ENCODE peak calls at places on chromosomes 2 and 18, in eight cellular contexts. W is NAMALWA; M is psoas muscle; X is NK-92 treated with Interleukin-12 subunit alpha and Interleukin-12 subunit beta, amount 100 ng/mL, for 24 hours; Z is NCI-H1092 treated with DMSO at 0.1 percent for 48 hours; V is stimulated activated CD4-positive, alpha-beta T cell treated with anti-CD3 and anti-CD28 coated beads, Interleukin-12 subunit alpha, Interleukin-12 subunit beta, amount 100 ng/mL, for 4 hours; P is GF-D8; B is HTR-8/SVneo. C is an unnamed sample.

GRCh38 chr18:3526421-3527354 is 76.7 kb downstream of the TGIF1 start:
- DNase-seq in P (no peak), B (no peak), X (no peak), W (no peak), M (no peak), V (no peak), Z (peak; percentile 93), C (peak; percentile 94)

GRCh38 chr18:48418409-48419267 is 9.5 kb upstream of the ZBTB7C start:
- DNase-seq in M (no peak), P (no peak), W (no peak), V (no peak), B (no peak), Z (no peak), X (no peak), C (no peak)

GRCh38 chr2:112751451-112752197 is 12.8 kb downstream of the CKAP2L start:
- DNase-seq in V (no peak), B (no peak), W (no peak), P (no peak), Z (no peak), X (no peak), M (no peak), C (no peak)

GRCh38 chr18:23231340-23232021 is 96.2 kb downstream of the CABLES1 start:
- DNase-seq in M (peak; percentile 75), Z (no peak), X (no peak), V (peak; percentile 46), P (peak; percentile 100), W (peak; percentile 98), B (no peak), C (no peak)

GRCh38 chr2:145906356-145906755 is 1386.4 kb upstream of the ZEB2 start:
- DNase-seq in W (no peak), P (no peak), X (no peak), V (no peak), B (no peak), M (no peak), Z (no peak), C (no peak)

GRCh38 chr2:239609162-239609561 is 208.3 kb upstream of the HDAC4 start:
- DNase-seq in Z (no peak), B (no peak), W (no peak), V (no peak), M (no peak), X (no peak), P (no peak), C (no peak)

GRCh38 chr18:61770279-61770678 is 122.5 kb downstream of the RNF152 start:
- DNase-seq in B (no peak), W (no peak), X (no peak), P (no peak), Z (no peak), M (no peak), V (no peak), C (no peak)

GRCh38 chr2:209872675-209873074 is 101.0 kb downstream of the UNC80 start:
- DNase-seq in M (peak; percentile 44), X (no peak), Z (no peak), B (no peak), W (no peak), V (no peak), P (no peak), C (no peak)

GRCh38 chr18:75276813-75277628 is 66.4 kb downstream of the TSHZ1 start:
- DNase-seq in V (no peak), W (no peak), M (no peak), B (no peak), P (no peak), Z (no peak), X (no peak), C (no peak)

GRCh38 chr18:44654555-44654954 is 26.1 kb upstream of the SETBP1 start:
- DNase-seq in Z (no peak), P (no peak), B (peak; percentile 2), V (no peak), M (no peak), W (no peak), X (no peak), C (no peak)

GRCh38 chr2:57890462-57890861 is 156.1 kb upstream of the VRK2 start:
- DNase-seq in X (no peak), V (no peak), W (no peak), M (no peak), B (no peak), P (no peak), Z (no peak), C (no peak)

GRCh38 chr2:49332415-49332814 is 178.1 kb upstream of the FSHR start:
- DNase-seq in B (no peak), W (no peak), M (no peak), X (no peak), V (no peak), P (no peak), Z (no peak), C (no peak)

GRCh38 chr2:186913870-186914269 is 64.9 kb upstream of the ZSWIM2 start:
- DNase-seq in M (no peak), X (no peak), Z (no peak), P (no peak), W (peak; percentile 27), B (no peak), V (no peak), C (no peak)

GRCh38 chr2:157443090-157443489 is 799 bp downstream of the CYTIP start:
- DNase-seq in M (no peak), W (peak; percentile 59), B (no peak), V (no peak), X (no peak), P (no peak), Z (no peak), C (no peak)

GRCh38 chr2:74845217-74845751 is 11.4 kb downstream of the HK2 start:
- DNase-seq in P (peak; percentile 64), W (no peak), X (no peak), V (peak; percentile 22), M (peak; percentile 95), Z (peak; percentile 61), B (peak; percentile 90), C (no peak)

GRCh38 chr2:127058246-127058580 is 48.7 kb downstream of the BIN1 start:
- DNase-seq in B (no peak), X (no peak), Z (no peak), W (no peak), M (peak; percentile 51), P (no peak), V (no peak), C (no peak)

GRCh38 chr2:20483496-20483895 is 36.6 kb downstream of the RHOB start:
- DNase-seq in X (no peak), W (no peak), B (no peak), P (no peak), V (no peak), M (peak; percentile 87), Z (no peak), C (no peak)

GRCh38 chr2:39568561-39569006 is 97.1 kb upstream of the TMEM178A start:
- DNase-seq in X (no peak), M (no peak), V (no peak), P (no peak), Z (no peak), B (peak; percentile 88), W (no peak), C (no peak)

GRCh38 chr2:175686002-175686401 is 316.1 kb downstream of the LNPK start:
- DNase-seq in P (no peak), W (no peak), V (no peak), Z (no peak), X (no peak), M (no peak), B (no peak), C (no peak)

GRCh38 chr2:98445708-98446577 is 1.3 kb downstream of the INPP4A start:
- DNase-seq in X (peak; percentile 44), P (no peak), V (no peak), W (peak; percentile 39), Z (no peak), M (no peak), B (no peak), C (no peak)

GRCh38 chr2:240454031-240454901 is 18.8 kb downstream of the GPC1 start:
- DNase-seq in W (no peak), V (no peak), X (no peak), M (peak; percentile 51), P (no peak), B (no peak), Z (no peak), C (no peak)

GRCh38 chr2:145207884-145208283 is 688.0 kb upstream of the ZEB2 start:
- DNase-seq in X (no peak), W (no peak), M (no peak), P (no peak), Z (no peak), B (no peak), V (no peak), C (no peak)

GRCh38 chr2:117553448-117553847 is 261.0 kb upstream of the DDX18 start:
- DNase-seq in P (no peak), X (no peak), M (no peak), Z (no peak), V (no peak), B (no peak), W (no peak), C (no peak)

GRCh38 chr2:151845481-151845880 is 17.3 kb upstream of the ARL5A start:
- DNase-seq in W (no peak), M (no peak), X (no peak), V (no peak), B (no peak), P (no peak), Z (no peak), C (no peak)

GRCh38 chr2:225756198-225756597 is 356.7 kb downstream of the NYAP2 start:
- DNase-seq in W (no peak), V (no peak), X (no peak), P (no peak), Z (no peak), M (no peak), B (no peak), C (no peak)

GRCh38 chr2:183284606-183285005 is 160.4 kb downstream of the NUP35 start:
- DNase-seq in M (no peak), Z (no peak), B (peak; percentile 10), X (no peak), W (no peak), V (no peak), P (no peak), C (no peak)

GRCh38 chr2:47486858-47487497 is 84.0 kb downstream of the MSH2 start:
- DNase-seq in W (peak; percentile 61), M (no peak), Z (no peak), P (peak; percentile 74), V (no peak), X (peak; percentile 8), B (no peak), C (no peak)

GRCh38 chr2:8285081-8285480 is 396.8 kb upstream of the ID2 start:
- DNase-seq in Z (no peak), B (no peak), X (no peak), P (no peak), V (no peak), M (no peak), W (no peak), C (no peak)

GRCh38 chr2:47145466-47145865 is 9.6 kb downstream of the STPG4 start:
- DNase-seq in B (no peak), X (no peak), V (no peak), W (no peak), P (no peak), Z (no peak), M (no peak), C (no peak)

GRCh38 chr2:20913460-20913859 is 90.6 kb upstream of the LDAH start:
- DNase-seq in X (no peak), M (no peak), V (no peak), W (no peak), P (no peak), B (no peak), Z (no peak), C (no peak)

GRCh38 chr2:52260904-52261303 is 1229.0 kb upstream of the NRXN1 start:
- DNase-seq in M (no peak), V (no peak), W (no peak), Z (peak; percentile 20), X (no peak), P (no peak), B (no peak), C (peak; percentile 14)

GRCh38 chr2:236979664-236980063 is 106.0 kb upstream of the COPS8 start:
- DNase-seq in X (no peak), W (no peak), V (no peak), P (no peak), B (no peak), Z (no peak), M (no peak), C (no peak)

GRCh38 chr2:10826625-10827024 is 14.0 kb upstream of the PDIA6 start:
- DNase-seq in V (no peak), P (no peak), B (no peak), Z (no peak), X (no peak), M (no peak), W (peak; percentile 22), C (no peak)